ENCODE peak calls at places on chromosomes 3 and 15, in ten cellular contexts. S is CD4-positive, CD25-positive, alpha-beta regulatory T cell; O is astrocyte of the spinal cord; C is CD4-positive, alpha-beta T cell; E is globus pallidus; T is stimulated activated CD4-positive, alpha-beta T cell treated with anti-CD3 and anti-CD28 coated beads, Interleukin-4, amount 100 ng/mL, for 1 hour; X is H9; F is kidney glomerular epithelial cell; D is NCI-H345; B is activated CD4-positive, alpha-beta memory T cell treated with anti-CD3 and anti-CD28 coated beads, Interleukin-2, amount 10 ng/mL, durations not matched to agents 7 days and 5 days. Y is an unnamed sample.

GRCh38 chr15:92808611-92809063 is 91.5 kb upstream of the CHD2 start:
- DNase-seq in E (no peak), F (no peak), C (no peak), S (no peak), O (no peak), D (no peak), X (no peak), B (no peak), T (no peak), Y (peak; percentile 41)

GRCh38 chr3:901953-902778 is 190.7 kb upstream of the CNTN6 start:
- DNase-seq in C (no peak), T (no peak), B (no peak), X (no peak), O (peak; percentile 15), E (no peak), D (no peak), S (peak; percentile 8), F (peak; percentile 4), Y (no peak)

GRCh38 chr15:37053070-37053653 is 47.2 kb downstream of the MEIS2 start:
- DNase-seq in B (no peak), S (no peak), O (peak; percentile 63), E (no peak), F (peak; percentile 49), C (no peak), T (no peak), D (no peak), X (no peak), Y (no peak)

GRCh38 chr15:38558714-38559059 is 5.9 kb downstream of the RASGRP1 start:
- DNase-seq in X (no peak), O (no peak), D (no peak), E (no peak), T (no peak), S (no peak), C (no peak), F (no peak), B (no peak), Y (no peak)

GRCh38 chr3:178001670-178002101 is 534.5 kb upstream of the KCNMB2 start:
- DNase-seq in E (no peak), B (peak; percentile 48), D (no peak), F (no peak), O (no peak), T (peak; percentile 7), X (no peak), C (no peak), S (peak; percentile 87), Y (no peak)

GRCh38 chr3:67018105-67018788 is 20.1 kb downstream of the KBTBD8 start:
- DNase-seq in B (no peak), E (no peak), C (no peak), F (no peak), T (no peak), O (peak; percentile 3), D (no peak), S (peak; percentile 53), X (no peak), Y (no peak)

GRCh38 chr3:101077361-101078011 is 84.3 kb upstream of the ABI3BP start:
- DNase-seq in S (no peak), O (peak; percentile 51), E (peak; percentile 39), C (no peak), F (peak; percentile 58), D (no peak), B (no peak), X (no peak), T (no peak), Y (no peak)

GRCh38 chr15:66187271-66187670 is 66.3 kb downstream of the MEGF11 start:
- DNase-seq in E (no peak), C (no peak), X (peak; percentile 26), D (no peak), S (no peak), O (no peak), T (no peak), F (no peak), B (no peak), Y (no peak)

GRCh38 chr3:53045107-53045783 is 628 bp downstream of the SFMBT1 start:
- DNase-seq in C (peak; percentile 36), T (peak; percentile 62), D (peak; percentile 49), F (no peak), B (peak; percentile 60), S (peak; percentile 69), X (no peak), E (peak; percentile 65), O (peak; percentile 18), Y (peak; percentile 14)

GRCh38 chr3:181773921-181774320 is 62.2 kb downstream of the SOX2 start:
- DNase-seq in S (no peak), X (no peak), O (no peak), B (no peak), F (no peak), D (no peak), E (no peak), C (no peak), T (no peak), Y (peak; percentile 52)

GRCh38 chr15:87347806-87348515 is 908.6 kb downstream of the NTRK3 start:
- DNase-seq in E (no peak), S (no peak), T (no peak), B (no peak), X (no peak), D (no peak), F (no peak), O (no peak), C (no peak), Y (peak; percentile 71)

GRCh38 chr3:24495334-24495994 is 814 bp upstream of the THRB start:
- DNase-seq in D (no peak), T (no peak), S (no peak), B (no peak), F (peak; percentile 17), C (no peak), E (no peak), O (no peak), X (peak; percentile 70), Y (no peak)

GRCh38 chr3:185527364-185527763 is 25.0 kb downstream of the LIPH start:
- DNase-seq in D (no peak), X (no peak), O (no peak), F (no peak), T (no peak), C (no peak), E (no peak), B (no peak), S (no peak), Y (no peak)